ENCODE peak calls at places on chromosomes 3 and 15, in four cellular contexts. Y, D, E and O are unnamed samples.

GRCh38 chr3:42302924-42303634 is 37.1 kb upstream of the CCK start:
- DNase-seq in Y (no peak), E (no peak), D (no peak), O (no peak)

GRCh38 chr3:60140160-60140559 is 1090.3 kb upstream of the CFAP20DC start:
- DNase-seq in D (no peak), Y (no peak), E (no peak), O (no peak)

GRCh38 chr3:175869398-175869797 is 1010.3 kb downstream of the NAALADL2 start:
- DNase-seq in D (no peak), E (no peak), Y (no peak), O (no peak)

GRCh38 chr3:126142652-126143051 is 37.7 kb downstream of the ALDH1L1 start:
- DNase-seq in Y (no peak), D (no peak), E (no peak), O (no peak)

GRCh38 chr3:194407423-194407822 is 8.4 kb upstream of the GP5 start:
- DNase-seq in D (no peak), E (no peak), Y (no peak), O (peak)

GRCh38 chr3:37466660-37467359 is 292.4 kb upstream of the LRRFIP2 start:
- DNase-seq in E (no peak), D (no peak), Y (no peak), O (no peak)

GRCh38 chr3:29649815-29650547 is 369.1 kb downstream of the RBMS3 start:
- DNase-seq in E (no peak), D (no peak), Y (no peak), O (no peak)

GRCh38 chr3:9947025-9947995 is 4.9 kb downstream of the PRRT3 start:
- DNase-seq in E (no peak), Y (no peak), D (peak), O (peak)

GRCh38 chr15:50905055-50905454 is 3.4 kb upstream of the AP4E1 start:
- DNase-seq in E (no peak), Y (no peak), D (no peak), O (no peak)

GRCh38 chr15:86355798-86356197 is 276.1 kb downstream of the AGBL1 start:
- DNase-seq in E (no peak), D (no peak), Y (no peak), O (no peak)

GRCh38 chr3:50170689-50171088 is 15.6 kb downstream of the SEMA3F start:
- DNase-seq in D (no peak), E (peak), Y (no peak), O (peak)

GRCh38 chr3:128903501-128903900 is 24.1 kb downstream of the ACAD9 start:
- DNase-seq in Y (no peak), D (no peak), E (no peak), O (no peak)

GRCh38 chr3:71130516-71131384 is 452.8 kb downstream of the FOXP1 start:
- DNase-seq in D (no peak), Y (no peak), E (no peak), O (peak)

GRCh38 chr3:11514191-11514770 is 129.4 kb downstream of the VGLL4 start:
- DNase-seq in Y (no peak), E (no peak), D (no peak), O (peak)

GRCh38 chr15:88803920-88804247 is 648 bp downstream of the ACAN start:
- DNase-seq in D (no peak), E (no peak), Y (no peak), O (no peak)

GRCh38 chr3:42979044-42979962 is at the start of gene GASK1A:
- DNase-seq in D (no peak), Y (no peak), E (no peak), O (no peak)

GRCh38 chr15:55766676-55767075 is 23.7 kb upstream of the PRTG start:
- DNase-seq in D (no peak), E (no peak), Y (no peak), O (no peak)

GRCh38 chr3:114409291-114409690 is 115.5 kb downstream of the TIGIT start:
- DNase-seq in Y (no peak), E (no peak), D (no peak), O (no peak)

GRCh38 chr15:56950979-56951378 is 32.5 kb downstream of the TCF12 start:
- DNase-seq in D (no peak), Y (no peak), E (no peak), O (no peak)

GRCh38 chr3:120160050-120160449 is 65.8 kb upstream of the GSK3B start:
- DNase-seq in Y (no peak), D (no peak), E (no peak), O (no peak)

GRCh38 chr3:195187609-195188529 is 83.1 kb downstream of the XXYLT1 start:
- DNase-seq in Y (no peak), E (no peak), D (no peak), O (no peak)

GRCh38 chr15:73770049-73770448 is 16.9 kb upstream of the INSYN1 start:
- DNase-seq in E (no peak), Y (no peak), D (no peak), O (no peak)

GRCh38 chr15:55588070-55588817 is at the start of gene PYGO1:
- DNase-seq in E (peak), D (peak), Y (no peak), O (peak)

GRCh38 chr3:177554900-177555759 is 357.8 kb upstream of the TBL1XR1 start:
- DNase-seq in Y (no peak), E (no peak), D (no peak), O (no peak)

GRCh38 chr3:45617430-45618080 is 23.0 kb downstream of the LIMD1 start:
- DNase-seq in D (no peak), Y (no peak), E (no peak), O (peak)

GRCh38 chr15:73872370-73872769 is 994 bp upstream of the TBC1D21 start:
- DNase-seq in E (no peak), D (no peak), Y (no peak), O (no peak)

GRCh38 chr3:101509811-101510210 is 3.2 kb downstream of the SENP7 start:
- DNase-seq in E (no peak), D (no peak), Y (no peak), O (no peak)

GRCh38 chr15:101420232-101420631 is 69.3 kb downstream of the PCSK6 start:
- DNase-seq in Y (no peak), E (no peak), D (no peak), O (no peak)

GRCh38 chr15:38883987-38884386 is 319.4 kb upstream of the RASGRP1 start:
- DNase-seq in Y (no peak), E (no peak), D (no peak), O (no peak)

GRCh38 chr3:185089343-185089742 is 63.5 kb downstream of the C3orf70 start:
- DNase-seq in E (no peak), D (no peak), Y (no peak), O (no peak)

GRCh38 chr3:95289295-95289694 is 1226.4 kb downstream of the NSUN3 start:
- DNase-seq in D (no peak), Y (no peak), E (no peak), O (no peak)

GRCh38 chr3:12768579-12769527 is 9.8 kb upstream of the TMEM40 start:
- DNase-seq in D (no peak), E (peak), Y (no peak), O (no peak)

GRCh38 chr15:98800437-98801233 is 152.3 kb downstream of the IGF1R start:
- DNase-seq in E (no peak), D (peak), Y (peak), O (peak)
- TF ChIP-seq PHF8 in E (no peak), D (no peak), Y (no peak), O (no peak)

GRCh38 chr15:66573719-66574641 is 8.2 kb upstream of the LCTL start:
- DNase-seq in Y (no peak), D (no peak), E (no peak), O (no peak)
- TF ChIP-seq PHF8 in Y (no peak), D (no peak), E (no peak), O (no peak)

GRCh38 chr3:86793786-86794185 is 197.2 kb downstream of the VGLL3 start:
- DNase-seq in E (no peak), Y (peak), D (no peak), O (peak)

GRCh38 chr3:86787091-86787490 is 203.9 kb downstream of the VGLL3 start:
- DNase-seq in E (no peak), D (no peak), Y (no peak), O (no peak)

GRCh38 chr3:86785381-86785780 is 205.6 kb downstream of the VGLL3 start:
- DNase-seq in D (no peak), Y (no peak), E (no peak), O (no peak)

GRCh38 chr3:86792316-86792715 is 198.6 kb downstream of the VGLL3 start:
- DNase-seq in D (no peak), E (no peak), Y (no peak), O (no peak)

GRCh38 chr3:86788371-86788770 is 202.6 kb downstream of the VGLL3 start:
- DNase-seq in E (no peak), Y (no peak), D (no peak), O (no peak)
- TF ChIP-seq PHF8 in E (no peak), Y (no peak), D (no peak), O (no peak)

GRCh38 chr15:58489693-58490404 is 58.1 kb downstream of the LIPC start:
- DNase-seq in E (no peak), D (no peak), Y (no peak), O (no peak)

GRCh38 chr15:58487724-58488120 is 55.9 kb downstream of the LIPC start:
- DNase-seq in D (no peak), E (no peak), Y (no peak), O (no peak)

GRCh38 chr15:58491151-58491473 is 59.3 kb downstream of the LIPC start:
- DNase-seq in E (no peak), Y (no peak), D (no peak), O (no peak)

GRCh38 chr15:58490405-58491150 is 58.8 kb downstream of the LIPC start:
- DNase-seq in D (no peak), Y (no peak), E (no peak), O (no peak)

DNA sequence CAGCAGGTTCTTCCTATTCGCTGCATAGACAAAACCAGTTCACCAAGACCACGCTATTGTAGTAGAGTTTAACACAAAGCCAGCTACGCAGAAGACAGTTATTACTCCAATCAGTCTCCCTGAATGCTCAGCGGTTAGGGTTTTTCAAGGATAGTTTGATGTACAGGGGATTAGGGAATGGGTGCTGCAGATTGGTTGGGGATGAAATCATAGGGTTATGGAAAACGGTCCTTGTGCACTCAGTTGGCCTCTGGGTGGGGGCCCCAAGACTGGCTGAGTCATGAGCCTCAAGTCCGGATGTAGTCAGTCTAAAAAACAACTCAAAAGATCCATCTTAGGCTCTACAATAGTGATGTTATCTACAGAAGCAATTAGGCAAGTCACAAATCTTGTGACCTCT is 57.5 kb downstream of the LIPC start:
- DNase-seq in D (no peak), Y (no peak), E (no peak), O (no peak)
- TF ChIP-seq PHF8 in D (no peak), Y (no peak), E (no peak), O (no peak)

DNA sequence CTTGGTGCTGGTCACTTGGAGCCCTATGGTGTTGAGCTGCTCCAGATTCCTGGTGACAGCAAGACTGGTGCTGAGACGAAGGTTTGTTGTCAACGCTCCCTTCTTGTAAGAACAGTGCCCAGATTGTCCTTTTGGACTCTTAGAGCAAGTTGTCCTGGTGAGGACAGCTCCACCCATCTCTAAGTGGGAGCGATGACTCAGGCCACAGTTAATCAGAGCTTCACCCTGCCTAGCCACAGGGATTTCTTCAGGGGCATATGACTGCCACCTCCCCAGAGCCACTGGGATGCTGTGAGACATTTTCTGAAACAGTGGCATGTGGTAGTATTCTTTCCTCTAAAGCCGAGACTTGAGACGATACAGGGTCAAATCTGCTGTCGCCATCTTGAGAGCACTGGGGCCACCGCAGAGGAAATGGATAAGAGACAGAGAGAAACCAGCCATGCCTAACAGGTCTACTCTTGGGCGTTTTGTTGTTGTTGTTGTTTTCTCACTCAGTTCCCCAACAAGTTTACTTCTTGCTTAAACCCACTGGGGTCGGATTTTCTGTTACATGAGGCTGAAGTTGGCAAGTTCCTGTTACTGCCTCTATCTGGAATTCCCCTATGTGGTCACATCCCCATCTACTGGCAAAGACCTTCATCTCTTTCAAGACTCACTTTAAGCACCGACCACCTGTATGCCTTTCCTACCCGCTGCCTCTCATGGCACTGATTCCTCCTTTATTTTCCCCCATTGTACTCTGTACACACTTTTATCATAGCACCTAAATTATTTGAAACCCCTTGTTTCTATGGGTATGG is 16.0 kb upstream of the PCOLCE2 start:
- DNase-seq in E (no peak), D (no peak), Y (no peak), O (peak)
- TF ChIP-seq PHF8 in E (no peak), D (no peak), Y (no peak), O (no peak)

GRCh38 chr15:83115831-83116565 is 8.6 kb downstream of the TM6SF1 start:
- DNase-seq in Y (no peak), D (no peak), E (no peak), O (no peak)
- TF ChIP-seq PHF8 in Y (no peak), D (no peak), E (no peak), O (no peak)

GRCh38 chr3:63048365-63048764 is 173.1 kb upstream of the CADPS start:
- DNase-seq in Y (no peak), E (no peak), D (no peak), O (no peak)
- TF ChIP-seq PHF8 in Y (no peak), E (no peak), D (no peak), O (no peak)

GRCh38 chr15:80404057-80404718 is at the start of gene ARNT2:
- DNase-seq in Y (no peak), E (no peak), D (peak), O (no peak)
- TF ChIP-seq PHF8 in Y (peak), E (no peak), D (peak), O (no peak)

DNA sequence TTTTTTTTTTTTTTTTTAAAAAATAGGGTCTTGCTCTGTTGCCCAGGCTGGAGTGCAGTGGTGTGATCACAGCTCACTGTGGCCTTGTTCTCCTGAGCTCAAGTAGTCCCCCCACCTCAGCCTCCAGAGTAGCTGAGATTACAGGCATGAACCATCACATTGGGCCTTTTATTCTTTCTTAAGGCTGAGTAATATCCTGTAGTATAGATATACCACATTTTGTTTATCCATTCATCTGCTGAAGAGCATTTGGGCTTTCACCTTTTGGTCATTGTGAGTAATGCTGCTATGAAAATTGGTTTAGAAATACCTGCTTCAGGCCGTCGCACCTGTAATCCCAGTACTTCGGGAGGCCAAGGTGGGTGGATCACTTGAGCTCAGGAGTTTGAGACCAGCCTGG is 42.6 kb downstream of the PAQR5 start:
- DNase-seq in E (no peak), Y (no peak), D (no peak), O (no peak)
- TF ChIP-seq PHF8 in E (no peak), Y (no peak), D (no peak), O (no peak)